ENCODE peak calls at places on chromosome 19, in four cellular contexts. L is keratinocyte; A is progenitor cell of endocrine pancreas; O is CD4-positive, alpha-beta T cell. Q is an unnamed sample.

GRCh38 chr19:14114854-14115253 is 2.7 kb downstream of the PRKACA start:
- DNase-seq in O (peak), L (no peak), A (no peak), Q (peak)

GRCh38 chr19:311813-312261 is 20.6 kb upstream of the PLPP2 start:
- DNase-seq in A (no peak), L (no peak), O (no peak), Q (no peak)

GRCh38 chr19:7506385-7507328 is 9.2 kb upstream of the ZNF358 start:
- DNase-seq in O (no peak), A (no peak), L (no peak), Q (peak)

GRCh38 chr19:17553256-17553655 is 2.2 kb upstream of the COLGALT1 start:
- DNase-seq in O (no peak), A (no peak), L (no peak), Q (no peak)

GRCh38 chr19:39424934-39425333 is 10.8 kb downstream of the RPS16 start:
- DNase-seq in A (no peak), O (no peak), L (no peak), Q (no peak)

GRCh38 chr19:46786236-46787039 is 2.0 kb downstream of the SLC1A5 start:
- DNase-seq in L (no peak), A (no peak), O (peak), Q (peak)

GRCh38 chr19:14146789-14147216 is 10.4 kb upstream of the ASF1B start:
- DNase-seq in O (no peak), A (no peak), L (no peak), Q (no peak)

GRCh38 chr19:10670876-10671804 is 17.0 kb downstream of the ILF3 start:
- DNase-seq in L (no peak), A (no peak), O (no peak), Q (no peak)

GRCh38 chr19:39111593-39112199 is 13.9 kb upstream of the PAK4 start:
- DNase-seq in A (no peak), L (no peak), O (no peak), Q (no peak)

GRCh38 chr19:30070970-30071632 is 129.1 kb downstream of the URI1 start:
- DNase-seq in L (no peak), A (no peak), O (no peak), Q (peak)

GRCh38 chr19:38617764-38618589 is at the start of gene MAP4K1:
- DNase-seq in O (peak), L (no peak), A (no peak), Q (no peak)

GRCh38 chr19:11191273-11191755 is 6.0 kb downstream of the KANK2 start:
- DNase-seq in L (no peak), O (no peak), A (no peak), Q (peak)

GRCh38 chr19:35557539-35558399 is 5.7 kb downstream of the ATP4A start:
- DNase-seq in A (peak), L (no peak), O (peak), Q (peak)

GRCh38 chr19:46791944-46792343 is 3.5 kb upstream of the SLC1A5 start:
- DNase-seq in A (no peak), L (no peak), O (peak), Q (no peak)

GRCh38 chr19:34555447-34555846 is 73.9 kb downstream of the WTIP start:
- DNase-seq in L (no peak), A (no peak), O (no peak), Q (no peak)
- TF ChIP-seq CTCF in L (peak), A (peak), O (no peak), Q (peak)

GRCh38 chr19:5648464-5648863 is 25.6 kb downstream of the SAFB start:
- DNase-seq in L (no peak), O (no peak), A (no peak), Q (no peak)
- TF ChIP-seq CTCF in L (no peak), O (no peak), A (no peak), Q (no peak)

GRCh38 chr19:41893899-41894298 is 10.9 kb downstream of the ARHGEF1 start:
- DNase-seq in A (no peak), O (no peak), L (no peak), Q (peak)
- TF ChIP-seq CTCF in A (no peak), O (no peak), L (no peak), Q (no peak)

GRCh38 chr19:2495130-2495641 is 19.3 kb downstream of the GADD45B start:
- DNase-seq in L (no peak), O (no peak), A (no peak), Q (no peak)
- TF ChIP-seq CTCF in L (no peak), O (no peak), A (no peak), Q (no peak)

Q was measured in glutamatergic neuron.